ENCODE peak calls at places on chromosomes 6 and 20, in five cellular contexts. H is CD8-positive, alpha-beta T cell; R is adrenal gland; W is effector memory CD4-positive, alpha-beta T cell; E is aorta. V is an unnamed sample.
A peak's percentile ranks its signal among the peaks of the same experiment; 100 is the strongest.

GRCh38 chr20:58982406-58983114 is 1.5 kb downstream of the NELFCD start:
- DNase-seq in R (no peak), W (no peak), E (no peak), H (no peak), V (no peak)

GRCh38 chr6:41416165-41416837 is 80.9 kb downstream of the NCR2 start:
- DNase-seq in R (no peak), H (no peak), W (no peak), E (no peak), V (no peak)

GRCh38 chr6:3333263-3333662 is 74.5 kb downstream of the PSMG4 start:
- DNase-seq in W (no peak), R (no peak), E (no peak), H (no peak), V (no peak)

GRCh38 chr20:62707981-62708521 is 585 bp upstream of the NTSR1 start:
- DNase-seq in R (no peak), E (no peak), H (no peak), W (no peak), V (no peak)

GRCh38 chr6:163816441-163816840 is 401.9 kb downstream of the QKI start:
- DNase-seq in W (no peak), E (no peak), H (no peak), R (no peak), V (no peak)

GRCh38 chr6:78832091-78832808 is 35.1 kb upstream of the IRAK1BP1 start:
- DNase-seq in H (no peak), E (no peak), R (no peak), W (no peak), V (no peak)

GRCh38 chr20:44123251-44123650 is 63.7 kb downstream of the JPH2 start:
- DNase-seq in E (no peak), H (no peak), W (no peak), R (no peak), V (no peak)

GRCh38 chr20:51640743-51641142 is 98.2 kb upstream of the NFATC2 start:
- DNase-seq in W (no peak), E (no peak), H (no peak), R (no peak), V (no peak)

GRCh38 chr20:19692685-19693119 is 65.4 kb upstream of the RIN2 start:
- DNase-seq in R (peak; percentile 36), W (no peak), H (peak; percentile 25), E (no peak), V (peak; percentile 57)

GRCh38 chr6:128696651-128697391 is 176.4 kb upstream of the PTPRK start:
- DNase-seq in H (no peak), W (no peak), E (no peak), R (no peak), V (no peak)

GRCh38 chr6:35213161-35213823 is 464 bp upstream of the SCUBE3 start:
- DNase-seq in E (no peak), H (no peak), W (no peak), R (no peak), V (no peak)

GRCh38 chr6:131042664-131043063 is 20.4 kb downstream of the EPB41L2 start:
- DNase-seq in R (no peak), H (no peak), W (no peak), E (no peak), V (no peak)

GRCh38 chr20:31602779-31603441 is 2.2 kb upstream of the ID1 start:
- DNase-seq in R (no peak), W (peak; percentile 32), E (no peak), H (no peak), V (no peak)

GRCh38 chr6:3873051-3873450 is 23.9 kb downstream of the FAM50B start:
- DNase-seq in H (no peak), R (no peak), E (no peak), W (no peak), V (no peak)

GRCh38 chr20:11716945-11717248 is 200.8 kb upstream of the BTBD3 start:
- DNase-seq in E (no peak), R (no peak), H (no peak), W (no peak), V (no peak)

GRCh38 chr20:54268941-54269340 is 61.1 kb downstream of the PFDN4 start:
- DNase-seq in W (no peak), R (no peak), E (no peak), H (no peak), V (no peak)

GRCh38 chr6:117483645-117484016 is 1.2 kb downstream of the DCBLD1 start:
- DNase-seq in W (no peak), R (peak; percentile 15), E (no peak), H (no peak), V (no peak)

GRCh38 chr20:478949-479429 is 16.7 kb upstream of the TBC1D20 start:
- DNase-seq in E (no peak), R (no peak), W (no peak), H (no peak), V (no peak)

GRCh38 chr6:123962508-123962907 is 158.8 kb downstream of the NKAIN2 start:
- DNase-seq in R (no peak), W (no peak), E (no peak), H (no peak), V (no peak)

GRCh38 chr20:10113746-10114145 is 79.0 kb downstream of the ANKEF1 start:
- DNase-seq in H (no peak), E (no peak), W (no peak), R (no peak), V (no peak)

GRCh38 chr6:7974932-7975763 is 64.6 kb upstream of the TXNDC5 start:
- DNase-seq in W (no peak), H (no peak), R (peak; percentile 96), E (peak; percentile 78), V (peak; percentile 96)

GRCh38 chr6:3390698-3391097 is 66.2 kb downstream of the SLC22A23 start:
- DNase-seq in R (no peak), H (no peak), W (no peak), E (peak; percentile 76), V (peak; percentile 31)

DNA sequence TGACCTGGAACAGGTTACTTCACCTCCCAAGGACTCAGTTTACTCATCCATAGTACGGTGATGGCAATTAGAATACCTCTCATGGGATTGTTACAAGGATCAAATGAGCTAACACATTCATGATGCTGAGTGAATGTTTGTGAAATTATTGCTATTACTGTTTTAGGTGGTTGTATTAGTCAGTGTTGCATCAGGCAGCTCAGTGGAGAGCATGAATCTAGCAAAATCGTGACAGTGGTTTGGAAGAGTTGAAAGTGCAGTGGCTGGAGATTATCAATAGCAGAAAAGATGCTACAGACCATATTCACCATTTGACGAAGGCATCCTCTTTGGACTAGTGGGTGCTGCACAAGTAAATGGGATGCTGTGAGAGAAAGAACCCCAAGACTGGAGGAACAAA is 50.4 kb upstream of the CTNNBL1 start:
- DNase-seq in R (no peak), H (no peak), E (no peak), W (no peak), V (no peak)
- H3K27me3 ChIP-seq in R (no peaks in the 10 kb centered on the region), H (no peaks in the 10 kb centered on the region), E (no peaks in the 10 kb centered on the region), W (peaks cover 7% of the 10 kb centered on the region), V (no peaks in the 10 kb centered on the region)

GRCh38 chr6:169140986-169141495 is 112.6 kb downstream of the THBS2 start:
- DNase-seq in H (no peak), W (no peak), R (no peak), E (no peak), V (no peak)
- H3K27ac ChIP-seq in H (no peak overlapping the region), W (no peak overlapping the region), R (no peak overlapping the region), E (peak overlapping the region; percentile 28), V (peak overlapping the region; percentile 57)

DNA sequence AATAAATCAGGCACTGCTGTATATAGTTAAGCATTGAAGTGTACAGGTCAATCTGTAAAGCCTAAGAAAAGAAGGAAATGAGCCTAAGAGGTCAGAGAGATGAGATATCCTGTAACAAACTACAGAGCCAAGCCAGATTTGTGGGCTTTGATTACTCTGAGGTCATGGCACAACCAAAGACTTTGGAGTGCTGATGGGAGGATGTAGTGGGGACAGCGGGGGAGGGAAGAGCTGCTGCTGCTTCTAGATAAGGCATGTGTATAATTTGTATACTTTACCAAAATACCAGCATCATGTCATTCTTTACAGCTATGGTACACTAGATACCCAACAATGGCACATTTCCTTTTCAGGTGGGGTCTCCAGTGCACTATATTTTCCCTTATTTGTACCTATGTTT is 102.5 kb downstream of the OGFRL1 start:
- DNase-seq in W (no peak), R (no peak), E (no peak), H (no peak), V (no peak)
- H3K27me3 ChIP-seq in W (no peaks in the 10 kb centered on the region), R (no peaks in the 10 kb centered on the region), E (no peaks in the 10 kb centered on the region), H (peaks cover 5% of the 10 kb centered on the region), V (no peaks in the 10 kb centered on the region)

GRCh38 chr20:50296450-50297375 is 106.1 kb downstream of the CEBPB start:
- DNase-seq in E (peak; percentile 66), H (no peak), R (peak; percentile 37), W (no peak), V (peak; percentile 62)
- H3K27ac ChIP-seq in E (peak overlapping the region; percentile 10), H (no peak overlapping the region), R (peak overlapping the region; percentile 18), W (no peak overlapping the region), V (peak overlapping the region; percentile 93)

DNA sequence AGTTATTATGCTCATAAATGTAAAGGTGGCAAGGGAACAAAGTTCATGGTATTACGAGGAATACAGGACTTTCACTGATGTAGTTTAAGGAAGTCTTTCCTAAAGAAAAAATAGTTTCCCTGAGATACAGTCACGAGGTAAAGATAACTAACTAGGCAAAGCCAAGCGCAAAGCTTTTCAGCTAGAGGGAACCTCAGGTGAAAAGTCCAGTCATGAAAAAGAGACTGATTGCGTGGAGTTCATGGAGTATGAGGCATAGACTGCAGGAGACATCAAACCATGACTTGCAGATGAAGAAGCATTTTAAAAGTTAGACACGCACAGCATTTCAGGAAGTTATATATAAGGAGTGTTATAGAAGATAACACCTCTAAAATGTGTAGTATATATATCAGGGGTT is 205.5 kb upstream of the ZNF184 start:
- DNase-seq in E (no peak), H (no peak), W (no peak), R (no peak), V (no peak)
- H3K27me3 ChIP-seq in E (peaks cover 1% of the 10 kb centered on the region), H (peaks cover 28% of the 10 kb centered on the region), W (peaks cover 41% of the 10 kb centered on the region), R (peaks cover 79% of the 10 kb centered on the region), V (peaks cover 49% of the 10 kb centered on the region)

GRCh38 chr6:31727717-31728671 is 1.1 kb downstream of the DDAH2 start:
- DNase-seq in H (no peak), R (no peak), W (no peak), E (peak; percentile 59), V (peak; percentile 49)

GRCh38 chr6:31723245-31723979 is at the start of gene MPIG6B:
- DNase-seq in W (no peak), R (no peak), E (no peak), H (no peak), V (no peak)

GRCh38 chr6:31723980-31724691 is 963 bp downstream of the MPIG6B start:
- DNase-seq in E (no peak), W (no peak), R (no peak), H (no peak), V (no peak)

GRCh38 chr6:31727034-31727716 is 1.9 kb downstream of the DDAH2 start:
- DNase-seq in R (no peak), W (no peak), E (peak; percentile 75), H (no peak), V (no peak)

GRCh38 chr6:31725502-31726350 is 2.6 kb downstream of the MPIG6B start:
- DNase-seq in W (no peak), H (no peak), R (no peak), E (no peak), V (no peak)
- H3K27ac ChIP-seq in W (no peak overlapping the region), H (no peak overlapping the region), R (no peak overlapping the region), E (no peak overlapping the region), V (peak overlapping the region; percentile 93)

GRCh38 chr20:2516399-2516798 is 7.7 kb upstream of the ZNF343 start:
- DNase-seq in E (no peak), R (no peak), H (no peak), W (no peak), V (no peak)
- H3K27me3 ChIP-seq in E (no peaks in the 10 kb centered on the region), R (no peaks in the 10 kb centered on the region), H (no peaks in the 10 kb centered on the region), W (no peaks in the 10 kb centered on the region), V (no peaks in the 10 kb centered on the region)

V was measured in uterus.